ENCODE peak calls at places on chromosomes 13 and 19, in eight cellular contexts. W is RWPE1, M is NCI-H748 treated with DMSO at 0.1 percent for 48 hours, E is iris pigment epithelial cell, D is fibroblast of mammary gland, C is NCI-H1092, X is HFF-Myc, H is AG08396. O is an unnamed sample.

GRCh38 chr13:34357435-34358232 is 539.7 kb downstream of the RFC3 start:
- DNase-seq in M (no peak), C (no peak), E (peak), X (peak), W (peak), D (peak), H (peak), O (peak)

GRCh38 chr19:43902399-43902798 is 32.7 kb downstream of the ZNF45 start:
- DNase-seq in W (no peak), M (no peak), X (no peak), D (no peak), C (no peak), H (no peak), E (no peak), O (no peak)

GRCh38 chr13:113005076-113005865 is 36.3 kb downstream of the MCF2L start:
- DNase-seq in C (no peak), W (no peak), X (no peak), H (no peak), M (no peak), E (no peak), D (no peak), O (no peak)

GRCh38 chr19:10335149-10336053 is 2.1 kb upstream of the RAVER1 start:
- DNase-seq in C (no peak), X (no peak), W (no peak), H (no peak), M (no peak), D (no peak), E (no peak), O (no peak)

GRCh38 chr13:112968380-112968909 is 569 bp upstream of the MCF2L start:
- DNase-seq in H (no peak), W (no peak), E (no peak), D (no peak), X (no peak), M (no peak), C (peak), O (no peak)

GRCh38 chr19:6501740-6502648 is at the start of gene TUBB4A:
- DNase-seq in C (no peak), M (no peak), D (no peak), X (no peak), W (no peak), E (no peak), H (no peak), O (no peak)

GRCh38 chr19:3098141-3098514 is 4.0 kb downstream of the GNA11 start:
- DNase-seq in W (no peak), M (no peak), C (no peak), H (peak), X (no peak), D (peak), E (no peak), O (no peak)

GRCh38 chr19:52992109-52993004 is 21.4 kb upstream of the ERVV-1 start:
- DNase-seq in H (peak), C (no peak), D (no peak), M (no peak), W (no peak), E (peak), X (no peak), O (peak)

GRCh38 chr13:99657848-99658265 is 156.6 kb downstream of the TM9SF2 start:
- DNase-seq in W (no peak), C (peak), M (peak), D (peak), H (peak), E (peak), X (no peak), O (no peak)

GRCh38 chr13:45352031-45352430 is 11.0 kb upstream of the TPT1 start:
- DNase-seq in E (peak), D (no peak), C (no peak), W (peak), M (no peak), X (no peak), H (no peak), O (no peak)

GRCh38 chr19:2733930-2734588 is 5.8 kb downstream of the SLC39A3 start:
- DNase-seq in W (peak), X (no peak), M (no peak), H (no peak), E (no peak), D (peak), C (peak), O (no peak)

GRCh38 chr13:30113983-30114491 is 193.3 kb downstream of the KATNAL1 start:
- DNase-seq in X (no peak), C (no peak), M (no peak), E (no peak), H (no peak), D (no peak), W (no peak), O (no peak)

GRCh38 chr13:98839826-98840769 is 87.6 kb upstream of the SLC15A1 start:
- DNase-seq in E (peak), X (no peak), W (peak), D (peak), C (no peak), M (peak), H (peak), O (peak)

GRCh38 chr13:49412749-49413148 is 31.1 kb downstream of the CAB39L start:
- DNase-seq in M (no peak), D (no peak), E (no peak), X (no peak), H (no peak), W (no peak), C (no peak), O (no peak)

GRCh38 chr13:72680353-72680752 is 47.1 kb downstream of the MZT1 start:
- DNase-seq in X (no peak), M (no peak), D (no peak), W (no peak), E (no peak), C (no peak), H (no peak), O (no peak)

GRCh38 chr19:782195-783043 is 14.8 kb upstream of the PTBP1 start:
- DNase-seq in D (no peak), W (peak), C (no peak), M (no peak), X (no peak), H (peak), E (peak), O (peak)

GRCh38 chr19:3278749-3279148 is 54.3 kb downstream of the CELF5 start:
- DNase-seq in M (no peak), D (no peak), H (no peak), W (no peak), C (no peak), E (no peak), X (no peak), O (no peak)

GRCh38 chr13:85543144-85543543 is 256.1 kb downstream of the SLITRK6 start:
- DNase-seq in X (no peak), H (no peak), E (peak), D (no peak), W (no peak), C (no peak), M (no peak), O (peak)

GRCh38 chr19:3266792-3267469 is 42.5 kb downstream of the CELF5 start:
- DNase-seq in X (no peak), W (no peak), M (no peak), H (no peak), D (no peak), C (no peak), E (no peak), O (no peak)

GRCh38 chr19:10553943-10554381 is 10.3 kb downstream of the ATG4D start:
- DNase-seq in H (no peak), W (peak), C (no peak), X (no peak), E (no peak), M (no peak), D (no peak), O (no peak)

GRCh38 chr19:48813123-48813911 is 2.5 kb upstream of the BCAT2 start:
- DNase-seq in D (no peak), M (no peak), C (no peak), E (no peak), X (no peak), H (no peak), W (no peak), O (no peak)

GRCh38 chr13:76887070-76887563 is 912 bp upstream of the KCTD12 start:
- DNase-seq in H (no peak), C (no peak), D (no peak), W (no peak), X (no peak), M (no peak), E (no peak), O (no peak)